ENCODE peak calls at places on chromosomes 13 and 19, in eight cellular contexts. One of them, this sample, is unnamed.

GRCh38 chr13:113920606-113921306 is 53.1 kb downstream of the C13orf46 start:
- DNase-seq in activated T-cell treated with anti-CD3 and anti-CD28 coated beads, Interleukin-2, amount 50 U/mL, for 72 hours: no peak
- DNase-seq in pancreas: no peak
- DNase-seq in NCI-H748 treated with DMSO at 0.1 percent for 48 hours: no peak
- DNase-seq in CD8-positive, alpha-beta memory T cell: no peak
- DNase-seq in nucleus accumbens: no peak
- DNase-seq in fibroblast of gingiva: no peak
- DNase-seq in GM04503: no peak
- DNase-seq in this sample: no peak

GRCh38 chr13:52067237-52067636 is 42.7 kb downstream of the UTP14C start:
- DNase-seq in fibroblast of gingiva: no peak
- DNase-seq in NCI-H748 treated with DMSO at 0.1 percent for 48 hours: no peak
- DNase-seq in pancreas: no peak
- DNase-seq in nucleus accumbens: no peak
- DNase-seq in activated T-cell treated with anti-CD3 and anti-CD28 coated beads, Interleukin-2, amount 50 U/mL, for 72 hours: no peak
- DNase-seq in CD8-positive, alpha-beta memory T cell: no peak
- DNase-seq in GM04503: no peak
- DNase-seq in this sample: no peak

GRCh38 chr19:7292950-7293794 is 1.0 kb downstream of the INSR start:
- DNase-seq in nucleus accumbens: no peak
- DNase-seq in fibroblast of gingiva: no peak
- DNase-seq in pancreas: peak; percentile 58
- DNase-seq in NCI-H748 treated with DMSO at 0.1 percent for 48 hours: no peak
- DNase-seq in CD8-positive, alpha-beta memory T cell: no peak
- DNase-seq in activated T-cell treated with anti-CD3 and anti-CD28 coated beads, Interleukin-2, amount 50 U/mL, for 72 hours: peak; percentile 22
- DNase-seq in GM04503: no peak
- DNase-seq in this sample: no peak

GRCh38 chr19:37304884-37305255 is 66.0 kb upstream of the ZNF527 start:
- DNase-seq in NCI-H748 treated with DMSO at 0.1 percent for 48 hours: no peak
- DNase-seq in CD8-positive, alpha-beta memory T cell: no peak
- DNase-seq in GM04503: no peak
- DNase-seq in nucleus accumbens: no peak
- DNase-seq in fibroblast of gingiva: no peak
- DNase-seq in activated T-cell treated with anti-CD3 and anti-CD28 coated beads, Interleukin-2, amount 50 U/mL, for 72 hours: no peak
- DNase-seq in pancreas: no peak
- DNase-seq in this sample: no peak

GRCh38 chr13:104823071-104823470 is 1712.4 kb downstream of the EFNB2 start:
- DNase-seq in CD8-positive, alpha-beta memory T cell: no peak
- DNase-seq in GM04503: no peak
- DNase-seq in activated T-cell treated with anti-CD3 and anti-CD28 coated beads, Interleukin-2, amount 50 U/mL, for 72 hours: no peak
- DNase-seq in nucleus accumbens: no peak
- DNase-seq in fibroblast of gingiva: no peak
- DNase-seq in pancreas: no peak
- DNase-seq in NCI-H748 treated with DMSO at 0.1 percent for 48 hours: no peak
- DNase-seq in this sample: no peak

GRCh38 chr19:49335071-49335783 is at the start of gene CD37:
- DNase-seq in CD8-positive, alpha-beta memory T cell: peak; percentile 34
- DNase-seq in fibroblast of gingiva: no peak
- DNase-seq in GM04503: no peak
- DNase-seq in nucleus accumbens: no peak
- DNase-seq in NCI-H748 treated with DMSO at 0.1 percent for 48 hours: no peak
- DNase-seq in activated T-cell treated with anti-CD3 and anti-CD28 coated beads, Interleukin-2, amount 50 U/mL, for 72 hours: peak; percentile 63
- DNase-seq in pancreas: no peak
- DNase-seq in this sample: no peak

GRCh38 chr13:102940770-102941169 is 94.9 kb downstream of the ERCC5 start:
- DNase-seq in activated T-cell treated with anti-CD3 and anti-CD28 coated beads, Interleukin-2, amount 50 U/mL, for 72 hours: no peak
- DNase-seq in GM04503: no peak
- DNase-seq in NCI-H748 treated with DMSO at 0.1 percent for 48 hours: no peak
- DNase-seq in nucleus accumbens: no peak
- DNase-seq in CD8-positive, alpha-beta memory T cell: no peak
- DNase-seq in fibroblast of gingiva: no peak
- DNase-seq in pancreas: no peak
- DNase-seq in this sample: no peak

GRCh38 chr13:93226623-93227279 is at the start of gene GPC6:
- DNase-seq in NCI-H748 treated with DMSO at 0.1 percent for 48 hours: peak; percentile 66
- DNase-seq in pancreas: no peak
- DNase-seq in GM04503: peak; percentile 86
- DNase-seq in CD8-positive, alpha-beta memory T cell: no peak
- DNase-seq in fibroblast of gingiva: peak; percentile 93
- DNase-seq in activated T-cell treated with anti-CD3 and anti-CD28 coated beads, Interleukin-2, amount 50 U/mL, for 72 hours: no peak
- DNase-seq in nucleus accumbens: no peak
- DNase-seq in this sample: peak; percentile 97

GRCh38 chr19:6739390-6739883 is at the start of gene TRIP10:
- DNase-seq in GM04503: no peak
- DNase-seq in NCI-H748 treated with DMSO at 0.1 percent for 48 hours: peak; percentile 28
- DNase-seq in pancreas: peak; percentile 78
- DNase-seq in nucleus accumbens: peak; percentile 20
- DNase-seq in CD8-positive, alpha-beta memory T cell: peak; percentile 78
- DNase-seq in fibroblast of gingiva: peak; percentile 72
- DNase-seq in activated T-cell treated with anti-CD3 and anti-CD28 coated beads, Interleukin-2, amount 50 U/mL, for 72 hours: peak; percentile 86
- DNase-seq in this sample: peak; percentile 23

GRCh38 chr19:28727133-28727834 is 485.7 kb downstream of the UQCRFS1 start:
- DNase-seq in GM04503: no peak
- DNase-seq in fibroblast of gingiva: no peak
- DNase-seq in activated T-cell treated with anti-CD3 and anti-CD28 coated beads, Interleukin-2, amount 50 U/mL, for 72 hours: peak; percentile 72
- DNase-seq in NCI-H748 treated with DMSO at 0.1 percent for 48 hours: no peak
- DNase-seq in pancreas: peak; percentile 34
- DNase-seq in nucleus accumbens: no peak
- DNase-seq in CD8-positive, alpha-beta memory T cell: no peak
- DNase-seq in this sample: no peak

GRCh38 chr13:42000836-42001235 is 39.9 kb upstream of the VWA8 start:
- DNase-seq in GM04503: no peak
- DNase-seq in CD8-positive, alpha-beta memory T cell: no peak
- DNase-seq in activated T-cell treated with anti-CD3 and anti-CD28 coated beads, Interleukin-2, amount 50 U/mL, for 72 hours: no peak
- DNase-seq in fibroblast of gingiva: no peak
- DNase-seq in nucleus accumbens: no peak
- DNase-seq in pancreas: no peak
- DNase-seq in NCI-H748 treated with DMSO at 0.1 percent for 48 hours: no peak
- DNase-seq in this sample: no peak

GRCh38 chr13:45626731-45627374 is 11.3 kb upstream of the ERICH6B start:
- DNase-seq in activated T-cell treated with anti-CD3 and anti-CD28 coated beads, Interleukin-2, amount 50 U/mL, for 72 hours: no peak
- DNase-seq in NCI-H748 treated with DMSO at 0.1 percent for 48 hours: no peak
- DNase-seq in GM04503: no peak
- DNase-seq in fibroblast of gingiva: no peak
- DNase-seq in nucleus accumbens: no peak
- DNase-seq in pancreas: no peak
- DNase-seq in CD8-positive, alpha-beta memory T cell: no peak
- DNase-seq in this sample: no peak

GRCh38 chr13:39900106-39900750 is 244.8 kb downstream of the COG6 start:
- DNase-seq in GM04503: no peak
- DNase-seq in NCI-H748 treated with DMSO at 0.1 percent for 48 hours: no peak
- DNase-seq in fibroblast of gingiva: peak; percentile 21
- DNase-seq in CD8-positive, alpha-beta memory T cell: no peak
- DNase-seq in nucleus accumbens: no peak
- DNase-seq in pancreas: no peak
- DNase-seq in activated T-cell treated with anti-CD3 and anti-CD28 coated beads, Interleukin-2, amount 50 U/mL, for 72 hours: no peak
- DNase-seq in this sample: peak; percentile 51

GRCh38 chr13:102195566-102196462 is 206.0 kb downstream of the FGF14 start:
- DNase-seq in GM04503: no peak
- DNase-seq in fibroblast of gingiva: peak; percentile 7
- DNase-seq in CD8-positive, alpha-beta memory T cell: no peak
- DNase-seq in pancreas: no peak
- DNase-seq in NCI-H748 treated with DMSO at 0.1 percent for 48 hours: peak; percentile 64
- DNase-seq in activated T-cell treated with anti-CD3 and anti-CD28 coated beads, Interleukin-2, amount 50 U/mL, for 72 hours: no peak
- DNase-seq in nucleus accumbens: no peak
- DNase-seq in this sample: no peak

GRCh38 chr13:92807343-92807742 is 419.3 kb upstream of the GPC6 start:
- DNase-seq in pancreas: no peak
- DNase-seq in NCI-H748 treated with DMSO at 0.1 percent for 48 hours: no peak
- DNase-seq in activated T-cell treated with anti-CD3 and anti-CD28 coated beads, Interleukin-2, amount 50 U/mL, for 72 hours: no peak
- DNase-seq in nucleus accumbens: no peak
- DNase-seq in CD8-positive, alpha-beta memory T cell: no peak
- DNase-seq in fibroblast of gingiva: peak; percentile 79
- DNase-seq in GM04503: no peak
- DNase-seq in this sample: no peak

GRCh38 chr19:12749938-12750521 is 1.6 kb upstream of the BEST2 start:
- DNase-seq in fibroblast of gingiva: peak; percentile 68
- DNase-seq in nucleus accumbens: no peak
- DNase-seq in GM04503: no peak
- DNase-seq in NCI-H748 treated with DMSO at 0.1 percent for 48 hours: no peak
- DNase-seq in CD8-positive, alpha-beta memory T cell: no peak
- DNase-seq in pancreas: no peak
- DNase-seq in activated T-cell treated with anti-CD3 and anti-CD28 coated beads, Interleukin-2, amount 50 U/mL, for 72 hours: no peak
- DNase-seq in this sample: peak; percentile 8

GRCh38 chr13:33270906-33271538 is 14.5 kb downstream of the STARD13 start:
- DNase-seq in CD8-positive, alpha-beta memory T cell: no peak
- DNase-seq in NCI-H748 treated with DMSO at 0.1 percent for 48 hours: no peak
- DNase-seq in GM04503: no peak
- DNase-seq in fibroblast of gingiva: peak; percentile 76
- DNase-seq in nucleus accumbens: no peak
- DNase-seq in pancreas: no peak
- DNase-seq in activated T-cell treated with anti-CD3 and anti-CD28 coated beads, Interleukin-2, amount 50 U/mL, for 72 hours: no peak
- DNase-seq in this sample: no peak

GRCh38 chr13:83940742-83941141 is 58.5 kb upstream of the SLITRK1 start:
- DNase-seq in fibroblast of gingiva: no peak
- DNase-seq in CD8-positive, alpha-beta memory T cell: no peak
- DNase-seq in NCI-H748 treated with DMSO at 0.1 percent for 48 hours: no peak
- DNase-seq in nucleus accumbens: no peak
- DNase-seq in activated T-cell treated with anti-CD3 and anti-CD28 coated beads, Interleukin-2, amount 50 U/mL, for 72 hours: no peak
- DNase-seq in pancreas: no peak
- DNase-seq in GM04503: no peak
- DNase-seq in this sample: no peak

GRCh38 chr13:20494656-20495055 is 31.0 kb downstream of the CRYL1 start:
- DNase-seq in nucleus accumbens: no peak
- DNase-seq in NCI-H748 treated with DMSO at 0.1 percent for 48 hours: no peak
- DNase-seq in pancreas: no peak
- DNase-seq in activated T-cell treated with anti-CD3 and anti-CD28 coated beads, Interleukin-2, amount 50 U/mL, for 72 hours: no peak
- DNase-seq in fibroblast of gingiva: no peak
- DNase-seq in CD8-positive, alpha-beta memory T cell: no peak
- DNase-seq in GM04503: no peak
- DNase-seq in this sample: no peak

GRCh38 chr19:57308514-57308913 is 11.8 kb upstream of the ZNF543 start:
- DNase-seq in CD8-positive, alpha-beta memory T cell: no peak
- DNase-seq in pancreas: no peak
- DNase-seq in fibroblast of gingiva: no peak
- DNase-seq in NCI-H748 treated with DMSO at 0.1 percent for 48 hours: no peak
- DNase-seq in nucleus accumbens: no peak
- DNase-seq in GM04503: no peak
- DNase-seq in activated T-cell treated with anti-CD3 and anti-CD28 coated beads, Interleukin-2, amount 50 U/mL, for 72 hours: no peak
- DNase-seq in this sample: no peak

GRCh38 chr13:104295537-104295936 is 1229.3 kb upstream of the SLC10A2 start:
- DNase-seq in GM04503: no peak
- DNase-seq in activated T-cell treated with anti-CD3 and anti-CD28 coated beads, Interleukin-2, amount 50 U/mL, for 72 hours: no peak
- DNase-seq in NCI-H748 treated with DMSO at 0.1 percent for 48 hours: no peak
- DNase-seq in nucleus accumbens: no peak
- DNase-seq in fibroblast of gingiva: no peak
- DNase-seq in CD8-positive, alpha-beta memory T cell: no peak
- DNase-seq in pancreas: no peak
- DNase-seq in this sample: no peak

GRCh38 chr19:40431698-40432097 is 5.9 kb upstream of the SERTAD1 start:
- DNase-seq in fibroblast of gingiva: no peak
- DNase-seq in nucleus accumbens: no peak
- DNase-seq in NCI-H748 treated with DMSO at 0.1 percent for 48 hours: no peak
- DNase-seq in pancreas: no peak
- DNase-seq in activated T-cell treated with anti-CD3 and anti-CD28 coated beads, Interleukin-2, amount 50 U/mL, for 72 hours: no peak
- DNase-seq in GM04503: no peak
- DNase-seq in CD8-positive, alpha-beta memory T cell: no peak
- DNase-seq in this sample: no peak

GRCh38 chr13:66503890-66504289 is 726.2 kb downstream of the PCDH9 start:
- DNase-seq in GM04503: no peak
- DNase-seq in NCI-H748 treated with DMSO at 0.1 percent for 48 hours: no peak
- DNase-seq in pancreas: no peak
- DNase-seq in nucleus accumbens: no peak
- DNase-seq in CD8-positive, alpha-beta memory T cell: no peak
- DNase-seq in fibroblast of gingiva: no peak
- DNase-seq in activated T-cell treated with anti-CD3 and anti-CD28 coated beads, Interleukin-2, amount 50 U/mL, for 72 hours: no peak
- DNase-seq in this sample: no peak

GRCh38 chr13:85386424-85386823 is 412.8 kb downstream of the SLITRK6 start:
- DNase-seq in nucleus accumbens: no peak
- DNase-seq in fibroblast of gingiva: no peak
- DNase-seq in CD8-positive, alpha-beta memory T cell: no peak
- DNase-seq in GM04503: no peak
- DNase-seq in activated T-cell treated with anti-CD3 and anti-CD28 coated beads, Interleukin-2, amount 50 U/mL, for 72 hours: no peak
- DNase-seq in NCI-H748 treated with DMSO at 0.1 percent for 48 hours: peak; percentile 85
- DNase-seq in pancreas: no peak
- DNase-seq in this sample: peak; percentile 22

GRCh38 chr19:48491793-48492123 is 19.9 kb downstream of the LMTK3 start:
- DNase-seq in CD8-positive, alpha-beta memory T cell: no peak
- DNase-seq in activated T-cell treated with anti-CD3 and anti-CD28 coated beads, Interleukin-2, amount 50 U/mL, for 72 hours: no peak
- DNase-seq in GM04503: no peak
- DNase-seq in pancreas: no peak
- DNase-seq in NCI-H748 treated with DMSO at 0.1 percent for 48 hours: no peak
- DNase-seq in nucleus accumbens: no peak
- DNase-seq in fibroblast of gingiva: no peak
- DNase-seq in this sample: no peak

GRCh38 chr19:45153339-45154063 is 7.3 kb downstream of the NKPD1 start:
- DNase-seq in nucleus accumbens: no peak
- DNase-seq in GM04503: no peak
- DNase-seq in NCI-H748 treated with DMSO at 0.1 percent for 48 hours: no peak
- DNase-seq in pancreas: no peak
- DNase-seq in fibroblast of gingiva: peak; percentile 19
- DNase-seq in CD8-positive, alpha-beta memory T cell: peak; percentile 23
- DNase-seq in activated T-cell treated with anti-CD3 and anti-CD28 coated beads, Interleukin-2, amount 50 U/mL, for 72 hours: peak; percentile 41
- DNase-seq in this sample: peak; percentile 39

GRCh38 chr13:113644800-113645199 is 13.2 kb downstream of the ATP4B start:
- DNase-seq in pancreas: no peak
- DNase-seq in GM04503: no peak
- DNase-seq in activated T-cell treated with anti-CD3 and anti-CD28 coated beads, Interleukin-2, amount 50 U/mL, for 72 hours: no peak
- DNase-seq in CD8-positive, alpha-beta memory T cell: no peak
- DNase-seq in nucleus accumbens: no peak
- DNase-seq in fibroblast of gingiva: no peak
- DNase-seq in NCI-H748 treated with DMSO at 0.1 percent for 48 hours: no peak
- DNase-seq in this sample: no peak

GRCh38 chr19:38039966-38040365 is 133.0 kb downstream of the SIPA1L3 start:
- DNase-seq in NCI-H748 treated with DMSO at 0.1 percent for 48 hours: no peak
- DNase-seq in CD8-positive, alpha-beta memory T cell: no peak
- DNase-seq in fibroblast of gingiva: peak; percentile 46
- DNase-seq in activated T-cell treated with anti-CD3 and anti-CD28 coated beads, Interleukin-2, amount 50 U/mL, for 72 hours: no peak
- DNase-seq in nucleus accumbens: no peak
- DNase-seq in GM04503: peak; percentile 90
- DNase-seq in pancreas: no peak
- DNase-seq in this sample: no peak

GRCh38 chr19:15860522-15860921 is 37.4 kb downstream of the CYP4F2 start:
- DNase-seq in activated T-cell treated with anti-CD3 and anti-CD28 coated beads, Interleukin-2, amount 50 U/mL, for 72 hours: no peak
- DNase-seq in CD8-positive, alpha-beta memory T cell: no peak
- DNase-seq in NCI-H748 treated with DMSO at 0.1 percent for 48 hours: no peak
- DNase-seq in GM04503: no peak
- DNase-seq in pancreas: no peak
- DNase-seq in nucleus accumbens: no peak
- DNase-seq in fibroblast of gingiva: no peak
- DNase-seq in this sample: no peak

GRCh38 chr13:74868044-74868443 is 613.9 kb downstream of the TBC1D4 start:
- DNase-seq in GM04503: no peak
- DNase-seq in activated T-cell treated with anti-CD3 and anti-CD28 coated beads, Interleukin-2, amount 50 U/mL, for 72 hours: no peak
- DNase-seq in NCI-H748 treated with DMSO at 0.1 percent for 48 hours: no peak
- DNase-seq in pancreas: no peak
- DNase-seq in fibroblast of gingiva: no peak
- DNase-seq in nucleus accumbens: no peak
- DNase-seq in CD8-positive, alpha-beta memory T cell: no peak
- DNase-seq in this sample: no peak

GRCh38 chr19:54014920-54015560 is 23.6 kb downstream of the CACNG6 start:
- DNase-seq in CD8-positive, alpha-beta memory T cell: no peak
- DNase-seq in fibroblast of gingiva: no peak
- DNase-seq in pancreas: no peak
- DNase-seq in activated T-cell treated with anti-CD3 and anti-CD28 coated beads, Interleukin-2, amount 50 U/mL, for 72 hours: no peak
- DNase-seq in NCI-H748 treated with DMSO at 0.1 percent for 48 hours: peak; percentile 72
- DNase-seq in GM04503: no peak
- DNase-seq in nucleus accumbens: no peak
- DNase-seq in this sample: peak; percentile 40

GRCh38 chr13:47112900-47113299 is 216.0 kb upstream of the HTR2A start:
- DNase-seq in NCI-H748 treated with DMSO at 0.1 percent for 48 hours: no peak
- DNase-seq in activated T-cell treated with anti-CD3 and anti-CD28 coated beads, Interleukin-2, amount 50 U/mL, for 72 hours: no peak
- DNase-seq in pancreas: no peak
- DNase-seq in GM04503: no peak
- DNase-seq in fibroblast of gingiva: no peak
- DNase-seq in CD8-positive, alpha-beta memory T cell: no peak
- DNase-seq in nucleus accumbens: no peak
- DNase-seq in this sample: no peak

GRCh38 chr13:31530883-31531282 is 208.4 kb upstream of the RXFP2 start:
- DNase-seq in nucleus accumbens: no peak
- DNase-seq in activated T-cell treated with anti-CD3 and anti-CD28 coated beads, Interleukin-2, amount 50 U/mL, for 72 hours: no peak
- DNase-seq in GM04503: no peak
- DNase-seq in pancreas: no peak
- DNase-seq in NCI-H748 treated with DMSO at 0.1 percent for 48 hours: no peak
- DNase-seq in fibroblast of gingiva: no peak
- DNase-seq in CD8-positive, alpha-beta memory T cell: no peak
- DNase-seq in this sample: no peak

This sample was measured in NCI-H526 treated with DMSO at 0.1 percent for 48 hours.